ENCODE peak calls at places on chromosomes 12 and 14, in five cellular contexts. One of them, this sample, is unnamed.

GRCh38 chr14:87894920-87895319 is 98.1 kb downstream of the GALC start:
- DNase-seq in RPMI7951: no peak
- DNase-seq in ecto neural progenitor cell: no peak
- DNase-seq in GM18507: no peak
- DNase-seq in mesenchymal stem cell: no peak
- DNase-seq in this sample: no peak

GRCh38 chr12:449203-449602 is 10.5 kb upstream of the B4GALNT3 start:
- DNase-seq in ecto neural progenitor cell: no peak
- DNase-seq in GM18507: no peak
- DNase-seq in mesenchymal stem cell: no peak
- DNase-seq in RPMI7951: no peak
- DNase-seq in this sample: no peak

GRCh38 chr12:6700646-6701051 is at the start of gene PIANP:
- DNase-seq in ecto neural progenitor cell: no peak
- DNase-seq in mesenchymal stem cell: peak; percentile 40
- DNase-seq in GM18507: no peak
- DNase-seq in RPMI7951: peak; percentile 25
- DNase-seq in this sample: no peak

GRCh38 chr12:52942056-52942913 is 6.6 kb upstream of the KRT18 start:
- DNase-seq in RPMI7951: no peak
- DNase-seq in GM18507: no peak
- DNase-seq in mesenchymal stem cell: no peak
- DNase-seq in ecto neural progenitor cell: no peak
- DNase-seq in this sample: no peak

GRCh38 chr12:66103011-66103913 is 27.3 kb downstream of the LLPH start:
- DNase-seq in GM18507: no peak
- DNase-seq in ecto neural progenitor cell: no peak
- DNase-seq in mesenchymal stem cell: no peak
- DNase-seq in RPMI7951: no peak
- DNase-seq in this sample: no peak

GRCh38 chr12:62749586-62749985 is 185.4 kb downstream of the PPM1H start:
- DNase-seq in ecto neural progenitor cell: no peak
- DNase-seq in RPMI7951: no peak
- DNase-seq in mesenchymal stem cell: no peak
- DNase-seq in GM18507: no peak
- DNase-seq in this sample: no peak

GRCh38 chr12:99386907-99387306 is 260.6 kb upstream of the GARIN6 start:
- DNase-seq in mesenchymal stem cell: no peak
- DNase-seq in GM18507: no peak
- DNase-seq in RPMI7951: peak; percentile 39
- DNase-seq in ecto neural progenitor cell: no peak
- DNase-seq in this sample: no peak

GRCh38 chr12:21659383-21659782 is 1.7 kb upstream of the LDHB start:
- DNase-seq in GM18507: no peak
- DNase-seq in ecto neural progenitor cell: no peak
- DNase-seq in mesenchymal stem cell: no peak
- DNase-seq in RPMI7951: no peak
- DNase-seq in this sample: no peak

GRCh38 chr14:105853089-105853906 is 326.9 kb downstream of the TMEM121 start:
- DNase-seq in GM18507: no peak
- DNase-seq in ecto neural progenitor cell: peak; percentile 20
- DNase-seq in RPMI7951: peak; percentile 1
- DNase-seq in mesenchymal stem cell: no peak
- DNase-seq in this sample: no peak

GRCh38 chr14:98868846-98869245 is 403.2 kb downstream of the BCL11B start:
- DNase-seq in ecto neural progenitor cell: no peak
- DNase-seq in RPMI7951: no peak
- DNase-seq in mesenchymal stem cell: no peak
- DNase-seq in GM18507: no peak
- DNase-seq in this sample: no peak

GRCh38 chr14:23366163-23366921 is 1.4 kb upstream of the EFS start:
- DNase-seq in RPMI7951: peak; percentile 35
- DNase-seq in GM18507: no peak
- DNase-seq in mesenchymal stem cell: peak; percentile 85
- DNase-seq in ecto neural progenitor cell: peak; percentile 96
- DNase-seq in this sample: no peak